ENCODE peak calls at places on chromosome 9, in ten cellular contexts. A is cardiac fibroblast; W is pulmonary artery endothelial cell; B is stimulated activated naive CD8-positive, alpha-beta T cell treated with anti-CD3 and anti-CD28 coated beads, Interleukin-15, Interleukin-2, amounts not matched to agents 100 U/mL and 50 U/mL, for 24 hours; Y is HCT116; L is iPS-NIHi11; J is CD4-positive, alpha-beta T cell; K is bronchial epithelial cell; P is Right ventricle myocardium superior; M is endodermal cell. X is an unnamed sample.

GRCh38 chr9:71446081-71446480 is 322.2 kb downstream of the CEMIP2 start:
- DNase-seq in A (no peak), W (no peak), B (no peak), Y (no peak), L (no peak), J (no peak), K (no peak), P (no peak), M (no peak), X (no peak)

GRCh38 chr9:125956102-125956501 is 208.9 kb downstream of the PBX3 start:
- DNase-seq in A (no peak), W (no peak), B (no peak), Y (no peak), L (no peak), J (no peak), K (no peak), P (no peak), M (no peak), X (no peak)

GRCh38 chr9:137370865-137371520 is 52.0 kb downstream of the EXD3 start:
- DNase-seq in A (no peak), W (no peak), B (no peak), Y (no peak), L (peak), J (no peak), K (no peak), P (peak), M (peak), X (peak)

GRCh38 chr9:6708732-6709131 is 49.0 kb upstream of the KDM4C start:
- DNase-seq in A (no peak), W (no peak), B (no peak), Y (peak), L (no peak), J (no peak), K (no peak), P (no peak), M (no peak), X (no peak)

GRCh38 chr9:128081052-128081451 is 13.0 kb downstream of the SLC25A25 start:
- DNase-seq in A (peak), W (no peak), B (no peak), Y (no peak), L (no peak), J (no peak), K (no peak), P (no peak), M (no peak), X (no peak)

GRCh38 chr9:87910821-87911220 is 6.9 kb upstream of the SPATA31C1 start:
- DNase-seq in A (no peak), W (no peak), B (no peak), Y (no peak), L (no peak), J (no peak), K (no peak), P (no peak), M (no peak), X (no peak)

GRCh38 chr9:32351845-32352244 is 32.6 kb upstream of the ACO1 start:
- DNase-seq in A (peak), W (no peak), B (no peak), Y (peak), L (peak), J (no peak), K (peak), P (no peak), M (peak), X (peak)

GRCh38 chr9:71928806-71929205 is 17.4 kb downstream of the C9orf85 start:
- DNase-seq in A (peak), W (no peak), B (no peak), Y (no peak), L (no peak), J (no peak), K (no peak), P (no peak), M (no peak), X (no peak)

GRCh38 chr9:79581388-79581787 is 9.6 kb downstream of the TLE4 start:
- DNase-seq in A (peak), W (peak), B (no peak), Y (no peak), L (no peak), J (no peak), K (peak), P (no peak), M (no peak), X (no peak)

GRCh38 chr9:88571417-88571816 is 36.4 kb downstream of the NXNL2 start:
- DNase-seq in A (no peak), W (no peak), B (no peak), Y (no peak), L (no peak), J (no peak), K (no peak), P (no peak), M (no peak), X (no peak)

GRCh38 chr9:26870292-26870691 is 22.3 kb downstream of the CAAP1 start:
- DNase-seq in A (peak), W (peak), B (no peak), Y (no peak), L (no peak), J (no peak), K (peak), P (no peak), M (no peak), X (no peak)

GRCh38 chr9:136110082-136111061 is 8.3 kb downstream of the TMEM250 start:
- DNase-seq in A (no peak), W (no peak), B (peak), Y (no peak), L (no peak), J (no peak), K (no peak), P (no peak), M (peak), X (peak)

GRCh38 chr9:134272302-134273023 is 53.8 kb upstream of the RXRA start:
- DNase-seq in A (no peak), W (no peak), B (no peak), Y (no peak), L (no peak), J (no peak), K (no peak), P (no peak), M (no peak), X (no peak)

GRCh38 chr9:127495884-127496555 is 44.7 kb downstream of the LRSAM1 start:
- DNase-seq in A (no peak), W (no peak), B (no peak), Y (no peak), L (no peak), J (no peak), K (no peak), P (no peak), M (no peak), X (no peak)

GRCh38 chr9:121725008-121725795 is 73.8 kb downstream of the DAB2IP start:
- DNase-seq in A (peak), W (peak), B (no peak), Y (no peak), L (no peak), J (no peak), K (peak), P (peak), M (no peak), X (no peak)

GRCh38 chr9:34647084-34647403 is 569 bp downstream of the GALT start:
- DNase-seq in A (no peak), W (no peak), B (no peak), Y (no peak), L (no peak), J (no peak), K (no peak), P (no peak), M (no peak), X (no peak)

X was measured in ELF-1.